ENCODE peak calls at places on chromosomes 7 and 10, in nine cellular contexts. K is Caco-2; J is stimulated activated CD4-positive, alpha-beta T cell treated with anti-CD3 and anti-CD28 coated beads, Interleukin-12 subunit alpha, Interleukin-12 subunit beta, amount 100 ng/mL, for 4 hours; B is COR-L47; V is nephron progenitor cell; R is left cardiac atrium; Y is LoVo; Z is EH; I is NCI-H146. E is an unnamed sample.

GRCh38 chr10:124325998-124326636 is 92.6 kb downstream of the OAT start:
- DNase-seq in K (no peak), J (no peak), B (no peak), V (no peak), R (no peak), Y (no peak), Z (no peak), I (no peak), E (no peak)

GRCh38 chr10:17358461-17358860 is 95.9 kb downstream of the ST8SIA6 start:
- DNase-seq in K (no peak), J (no peak), B (no peak), V (no peak), R (no peak), Y (no peak), Z (no peak), I (no peak), E (no peak)

GRCh38 chr7:25632616-25633015 is 404.3 kb upstream of the NPVF start:
- DNase-seq in K (no peak), J (no peak), B (no peak), V (no peak), R (no peak), Y (no peak), Z (no peak), I (no peak), E (no peak)

GRCh38 chr7:2551418-2551817 is 3.9 kb downstream of the BRAT1 start:
- DNase-seq in K (no peak), J (no peak), B (no peak), V (no peak), R (no peak), Y (no peak), Z (no peak), I (no peak), E (no peak)

GRCh38 chr10:33146189-33146524 is 188.1 kb upstream of the ITGB1 start:
- DNase-seq in K (no peak), J (no peak), B (no peak), V (no peak), R (no peak), Y (no peak), Z (no peak), I (no peak), E (no peak)

GRCh38 chr10:22648547-22648961 is 65.8 kb downstream of the PIP4K2A start:
- DNase-seq in K (no peak), J (no peak), B (no peak), V (no peak), R (no peak), Y (peak), Z (peak), I (no peak), E (no peak)

GRCh38 chr7:106270122-106270977 is 14.4 kb downstream of the NAMPT start:
- DNase-seq in K (no peak), J (no peak), B (no peak), V (no peak), R (no peak), Y (no peak), Z (no peak), I (no peak), E (no peak)

GRCh38 chr10:29692121-29692539 is 57.4 kb upstream of the SVIL start:
- DNase-seq in K (no peak), J (no peak), B (no peak), V (no peak), R (no peak), Y (no peak), Z (no peak), I (no peak), E (no peak)

GRCh38 chr10:33010132-33011037 is 52.4 kb upstream of the ITGB1 start:
- DNase-seq in K (peak), J (no peak), B (no peak), V (no peak), R (no peak), Y (peak), Z (peak), I (peak), E (peak)

GRCh38 chr7:51160990-51161615 is 155.5 kb downstream of the COBL start:
- DNase-seq in K (peak), J (peak), B (peak), V (peak), R (peak), Y (peak), Z (peak), I (peak), E (peak)

GRCh38 chr7:75647709-75648438 is 90.9 kb downstream of the HIP1 start:
- DNase-seq in K (no peak), J (no peak), B (no peak), V (no peak), R (no peak), Y (no peak), Z (no peak), I (no peak), E (no peak)

GRCh38 chr10:125991009-125991788 is 94.8 kb downstream of the FANK1 start:
- DNase-seq in K (no peak), J (no peak), B (no peak), V (no peak), R (no peak), Y (no peak), Z (no peak), I (peak), E (peak)

GRCh38 chr10:27542812-27543211 is 38.7 kb downstream of the RAB18 start:
- DNase-seq in K (no peak), J (no peak), B (no peak), V (no peak), R (no peak), Y (no peak), Z (peak), I (no peak), E (no peak)

GRCh38 chr10:48496831-48497792 is 107.8 kb downstream of the ARHGAP22 start:
- DNase-seq in K (peak), J (no peak), B (no peak), V (no peak), R (no peak), Y (no peak), Z (peak), I (no peak), E (no peak)

GRCh38 chr7:107253599-107253998 is 84.8 kb downstream of the HBP1 start:
- DNase-seq in K (no peak), J (no peak), B (no peak), V (no peak), R (no peak), Y (no peak), Z (no peak), I (no peak), E (no peak)

GRCh38 chr10:19728376-19728775 is 87.9 kb upstream of the PLXDC2 start:
- DNase-seq in K (no peak), J (no peak), B (no peak), V (no peak), R (no peak), Y (no peak), Z (no peak), I (no peak), E (no peak)

GRCh38 chr10:97682042-97682441 is 5.0 kb downstream of the AVPI1 start:
- DNase-seq in K (peak), J (no peak), B (no peak), V (no peak), R (no peak), Y (no peak), Z (no peak), I (no peak), E (no peak)

GRCh38 chr10:52452600-52453493 is 138.8 kb downstream of the DKK1 start:
- DNase-seq in K (no peak), J (no peak), B (no peak), V (no peak), R (no peak), Y (peak), Z (no peak), I (no peak), E (no peak)

GRCh38 chr10:125845617-125846016 is 22.3 kb downstream of the BCCIP start:
- DNase-seq in K (no peak), J (no peak), B (no peak), V (no peak), R (no peak), Y (no peak), Z (no peak), I (no peak), E (no peak)

GRCh38 chr10:132298038-132298935 is 9.5 kb downstream of the STK32C start:
- DNase-seq in K (peak), J (no peak), B (no peak), V (no peak), R (peak), Y (no peak), Z (no peak), I (no peak), E (no peak)

GRCh38 chr7:22658031-22658430 is 69.0 kb upstream of the IL6 start:
- DNase-seq in K (no peak), J (no peak), B (no peak), V (no peak), R (no peak), Y (no peak), Z (no peak), I (no peak), E (no peak)

GRCh38 chr10:22685926-22686325 is 28.5 kb downstream of the PIP4K2A start:
- DNase-seq in K (no peak), J (no peak), B (no peak), V (no peak), R (no peak), Y (no peak), Z (no peak), I (no peak), E (no peak)

GRCh38 chr10:70890917-70891431 is 2.6 kb upstream of the PCBD1 start:
- DNase-seq in K (peak), J (no peak), B (no peak), V (peak), R (peak), Y (no peak), Z (peak), I (peak), E (no peak)

GRCh38 chr7:115340828-115341227 is 418.9 kb downstream of the MDFIC start:
- DNase-seq in K (no peak), J (no peak), B (no peak), V (no peak), R (no peak), Y (peak), Z (peak), I (no peak), E (no peak)

GRCh38 chr7:22302951-22303423 is 54.0 kb downstream of the RAPGEF5 start:
- DNase-seq in K (no peak), J (no peak), B (no peak), V (no peak), R (no peak), Y (no peak), Z (peak), I (no peak), E (peak)

GRCh38 chr10:49264177-49264677 is 34.7 kb upstream of the C10orf71 start:
- DNase-seq in K (no peak), J (no peak), B (no peak), V (no peak), R (no peak), Y (no peak), Z (no peak), I (no peak), E (no peak)

GRCh38 chr7:74479961-74480829 is 26.5 kb downstream of the GTF2IRD1 start:
- DNase-seq in K (no peak), J (no peak), B (peak), V (peak), R (peak), Y (no peak), Z (peak), I (no peak), E (peak)

GRCh38 chr7:13921062-13921461 is 68.4 kb downstream of the ETV1 start:
- DNase-seq in K (no peak), J (no peak), B (no peak), V (no peak), R (no peak), Y (no peak), Z (no peak), I (no peak), E (no peak)

GRCh38 chr7:84372155-84372621 is 177.6 kb upstream of the SEMA3A start:
- DNase-seq in K (no peak), J (no peak), B (no peak), V (no peak), R (no peak), Y (no peak), Z (peak), I (no peak), E (no peak)